ENCODE peak calls at places on chromosomes 13 and 19, in nine cellular contexts. D is stimulated activated CD8-positive, alpha-beta memory T cell treated with anti-CD3 and anti-CD28 coated beads, Interleukin-2, amount 100 ng/mL, for 1 hour; M is RKO; I is T-helper 9 cell; V is hypothalamus; S is nephron progenitor cell; Z is globus pallidus; F is ecto neural progenitor cell; P is astrocyte of the hippocampus. Y is an unnamed sample.
A peak's percentile ranks its signal among the peaks of the same experiment; 100 is the strongest.

GRCh38 chr19:461664-462551 is 1.1 kb upstream of the SHC2 start:
- DNase-seq in D (no peak), M (no peak), I (no peak), V (peak; percentile 66), S (peak; percentile 73), Z (no peak), F (peak; percentile 79), P (peak; percentile 31), Y (no peak)

GRCh38 chr19:33831835-33832234 is 35.2 kb downstream of the KCTD15 start:
- DNase-seq in D (no peak), M (no peak), I (no peak), V (no peak), S (no peak), Z (no peak), F (no peak), P (no peak), Y (no peak)

GRCh38 chr13:31909889-31910551 is 121.6 kb upstream of the FRY start:
- DNase-seq in D (no peak), M (peak; percentile 73), I (peak; percentile 55), V (peak; percentile 17), S (peak; percentile 55), Z (peak; percentile 54), F (no peak), P (peak; percentile 83), Y (peak; percentile 50)

GRCh38 chr19:29566496-29567054 is 39.5 kb upstream of the POP4 start:
- DNase-seq in D (no peak), M (no peak), I (no peak), V (no peak), S (no peak), Z (no peak), F (no peak), P (no peak), Y (no peak)

GRCh38 chr19:5074418-5074817 is 105.5 kb downstream of the KDM4B start:
- DNase-seq in D (no peak), M (no peak), I (no peak), V (no peak), S (no peak), Z (no peak), F (no peak), P (no peak), Y (no peak)

GRCh38 chr13:110298566-110299321 is 8.2 kb downstream of the COL4A1 start:
- DNase-seq in D (no peak), M (no peak), I (no peak), V (no peak), S (no peak), Z (no peak), F (no peak), P (no peak), Y (peak; percentile 14)

GRCh38 chr13:113862766-113863510 is 938 bp downstream of the GAS6 start:
- DNase-seq in D (no peak), M (peak; percentile 25), I (no peak), V (peak; percentile 31), S (peak; percentile 53), Z (no peak), F (peak; percentile 72), P (peak; percentile 69), Y (peak; percentile 56)

GRCh38 chr19:29714371-29714952 is 599 bp downstream of the C19orf12 start:
- DNase-seq in D (no peak), M (no peak), I (peak; percentile 51), V (no peak), S (no peak), Z (no peak), F (no peak), P (no peak), Y (peak; percentile 26)

GRCh38 chr19:5035105-5035761 is 66.3 kb downstream of the KDM4B start:
- DNase-seq in D (no peak), M (no peak), I (no peak), V (peak; percentile 55), S (no peak), Z (no peak), F (no peak), P (no peak), Y (no peak)

GRCh38 chr13:106083620-106084350 is 451.7 kb downstream of the EFNB2 start:
- DNase-seq in D (no peak), M (peak; percentile 38), I (no peak), V (no peak), S (no peak), Z (peak; percentile 65), F (no peak), P (peak; percentile 64), Y (peak; percentile 56)

GRCh38 chr13:28411859-28412353 is 83.0 kb downstream of the FLT1 start:
- DNase-seq in D (no peak), M (no peak), I (no peak), V (no peak), S (no peak), Z (no peak), F (no peak), P (no peak), Y (no peak)

GRCh38 chr19:45657520-45658163 is 10.4 kb upstream of the GIPR start:
- DNase-seq in D (no peak), M (no peak), I (no peak), V (no peak), S (no peak), Z (no peak), F (no peak), P (no peak), Y (no peak)

GRCh38 chr13:103772576-103772975 is 706.4 kb upstream of the SLC10A2 start:
- DNase-seq in D (no peak), M (no peak), I (no peak), V (no peak), S (no peak), Z (no peak), F (no peak), P (no peak), Y (no peak)

GRCh38 chr13:45674908-45675307 is 27.2 kb upstream of the CBY2 start:
- DNase-seq in D (no peak), M (no peak), I (no peak), V (no peak), S (no peak), Z (no peak), F (no peak), P (peak; percentile 98), Y (peak; percentile 71)

GRCh38 chr19:38655148-38655824 is 7.8 kb downstream of the ACTN4 start:
- DNase-seq in D (no peak), M (no peak), I (no peak), V (no peak), S (no peak), Z (no peak), F (no peak), P (peak; percentile 25), Y (no peak)

GRCh38 chr19:58406818-58407657 is 1.4 kb upstream of the ZNF584 start:
- DNase-seq in D (no peak), M (no peak), I (no peak), V (no peak), S (no peak), Z (no peak), F (peak; percentile 49), P (no peak), Y (no peak)

GRCh38 chr13:68125087-68125480 is 894.9 kb upstream of the PCDH9 start:
- DNase-seq in D (no peak), M (no peak), I (no peak), V (no peak), S (no peak), Z (no peak), F (no peak), P (no peak), Y (no peak)

GRCh38 chr19:8453616-8454015 is 8.8 kb downstream of the HNRNPM start:
- DNase-seq in D (no peak), M (no peak), I (no peak), V (no peak), S (no peak), Z (no peak), F (no peak), P (no peak), Y (no peak)

Y was measured in AG20443.